ENCODE peak calls at places on chromosomes 4 and X, in ten cellular contexts. J, Q, E, W, I, D, B, U, V and M are unnamed samples.

GRCh38 chrX:39895228-39896110 is 202.3 kb downstream of the BCOR start:
- DNase-seq in E (no peak), D (peak; percentile 36), W (no peak), U (no peak), I (no peak), V (no peak), Q (no peak), J (no peak), B (no peak), M (no peak)

GRCh38 chr4:110458494-110459266 is 17.3 kb upstream of the ENPEP start:
- DNase-seq in D (no peak), Q (no peak), U (no peak), E (no peak), B (no peak), V (no peak), W (no peak), J (no peak), I (no peak), M (no peak)

GRCh38 chr4:89358935-89359364 is 51.4 kb upstream of the GPRIN3 start:
- DNase-seq in J (no peak), E (peak; percentile 23), D (no peak), W (no peak), Q (no peak), I (no peak), B (no peak), U (no peak), V (no peak), M (no peak)

GRCh38 chr4:127698789-127699200 is 31.4 kb upstream of the SLC25A31 start:
- DNase-seq in E (peak; percentile 89), J (no peak), I (no peak), Q (no peak), D (peak; percentile 50), U (no peak), W (no peak), V (peak; percentile 89), B (peak; percentile 83), M (peak; percentile 70)

GRCh38 chr4:94603170-94603747 is 151.5 kb downstream of the PDLIM5 start:
- DNase-seq in E (peak; percentile 91), Q (no peak), J (no peak), D (peak; percentile 74), U (no peak), V (peak; percentile 95), I (no peak), B (peak; percentile 94), W (no peak), M (no peak)

GRCh38 chr4:958314-958665 is 15.1 kb downstream of the DGKQ start:
- DNase-seq in W (no peak), I (no peak), B (no peak), U (no peak), D (no peak), Q (peak; percentile 30), J (no peak), V (no peak), E (no peak), M (no peak)

GRCh38 chr4:127162741-127163140 is 470.0 kb upstream of the INTU start:
- DNase-seq in E (peak; percentile 40), B (peak; percentile 24), D (peak; percentile 74), U (no peak), W (no peak), V (peak; percentile 60), Q (no peak), I (no peak), J (no peak), M (peak; percentile 58)

GRCh38 chr4:90841676-90842075 is 714.5 kb downstream of the CCSER1 start:
- DNase-seq in U (no peak), V (peak; percentile 34), B (peak; percentile 24), Q (no peak), I (no peak), J (no peak), D (no peak), E (peak; percentile 82), W (no peak), M (no peak)

GRCh38 chr4:164357957-164358356 is 396.0 kb upstream of the SMIM31 start:
- DNase-seq in J (no peak), I (no peak), V (no peak), B (no peak), U (no peak), Q (no peak), D (no peak), W (no peak), E (no peak), M (no peak)

GRCh38 chr4:109576462-109576861 is 16.4 kb downstream of the MCUB start:
- DNase-seq in D (peak; percentile 22), B (peak; percentile 54), W (no peak), V (peak; percentile 54), E (peak; percentile 57), J (no peak), I (no peak), U (no peak), Q (no peak), M (peak; percentile 61)

GRCh38 chr4:177569443-177569842 is 127.2 kb upstream of the AGA start:
- DNase-seq in V (peak; percentile 83), E (peak; percentile 45), B (peak; percentile 80), W (no peak), D (peak; percentile 36), Q (no peak), I (no peak), U (no peak), J (no peak), M (no peak)

GRCh38 chr4:183915976-183916375 is 10.9 kb downstream of the STOX2 start:
- DNase-seq in J (no peak), B (no peak), W (no peak), E (no peak), U (no peak), D (no peak), I (no peak), V (no peak), Q (no peak), M (no peak)

GRCh38 chr4:78634011-78634664 is 82.6 kb downstream of the ANXA3 start:
- DNase-seq in W (no peak), J (peak; percentile 38), V (no peak), E (peak; percentile 55), D (no peak), U (no peak), B (peak; percentile 61), Q (no peak), I (peak; percentile 86), M (no peak)

GRCh38 chr4:141713771-141714445 is 77.5 kb downstream of the IL15 start:
- DNase-seq in W (no peak), I (no peak), Q (no peak), B (peak; percentile 18), V (peak; percentile 35), D (peak; percentile 72), J (no peak), E (peak; percentile 42), U (no peak), M (no peak)

GRCh38 chrX:72568406-72569092 is 4.1 kb downstream of the HDAC8 start:
- DNase-seq in U (no peak), E (peak; percentile 62), V (peak; percentile 62), J (no peak), W (no peak), B (peak; percentile 61), I (no peak), D (peak; percentile 44), Q (no peak), M (no peak)

DNA sequence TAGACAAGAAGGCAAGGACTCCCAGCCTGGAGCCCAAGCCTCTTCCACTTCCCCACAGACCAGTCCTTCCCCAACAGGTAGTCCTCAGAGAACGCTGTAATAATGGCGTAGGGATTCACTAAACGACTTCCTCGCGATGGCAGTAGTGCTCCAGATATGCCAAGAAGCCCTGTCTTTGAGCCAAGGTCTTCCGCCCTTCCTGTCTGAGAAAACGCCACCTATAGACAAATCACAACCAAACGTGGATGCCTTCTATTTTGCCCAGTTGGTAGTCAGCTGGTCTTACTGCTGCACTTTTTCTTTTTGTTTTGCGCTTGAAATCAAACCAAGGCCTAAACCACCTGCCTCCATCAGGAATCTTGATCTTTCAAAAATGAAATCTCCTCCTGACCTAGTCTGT is 203.3 kb downstream of the OR13H1 start:
- DNase-seq in D (no peak), W (no peak), J (no peak), U (no peak), Q (peak; percentile 74), E (no peak), B (no peak), V (no peak), I (peak; percentile 82), M (no peak)
- TF ChIP-seq CTCF in D (no peak), W (no peak), J (peak; percentile 32), U (no peak), Q (no peak), E (no peak), B (no peak), V (no peak), I (no peak), M (no peak)

DNA sequence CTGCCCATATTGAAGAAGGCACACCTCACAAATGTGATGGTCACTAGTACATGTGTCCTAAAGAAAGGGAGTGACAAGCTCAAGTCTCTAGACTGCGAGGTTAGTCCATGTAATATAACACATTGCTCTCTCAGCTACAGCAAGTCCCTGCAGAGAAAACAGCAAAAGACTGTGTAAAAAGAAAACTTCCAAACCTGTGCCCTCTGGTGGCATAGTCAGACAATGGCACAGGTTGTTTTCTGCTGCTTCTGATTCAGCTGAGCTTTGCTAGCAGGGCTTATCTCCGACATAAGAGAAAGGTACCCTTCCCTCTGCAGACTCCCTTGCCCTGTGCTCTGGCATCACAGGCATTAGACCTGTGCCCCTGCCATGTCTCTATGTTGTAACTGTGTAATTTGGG is 1.4 kb upstream of the SERPINA7 start:
- DNase-seq in D (peak; percentile 7), W (no peak), I (no peak), J (no peak), B (peak; percentile 8), E (peak; percentile 8), U (no peak), Q (no peak), V (peak; percentile 21), M (peak; percentile 10)
- TF ChIP-seq CTCF in D (no peak), W (no peak), I (no peak), J (no peak), B (no peak), E (peak; percentile 32), U (peak; percentile 22), Q (no peak), V (peak; percentile 29), M (peak; percentile 29)

GRCh38 chr4:176102414-176102813 is 36.8 kb downstream of the WDR17 start:
- DNase-seq in W (no peak), I (no peak), V (no peak), U (no peak), J (no peak), B (no peak), Q (no peak), E (no peak), D (no peak), M (no peak)

GRCh38 chr4:176099314-176099713 is 33.7 kb downstream of the WDR17 start:
- DNase-seq in B (no peak), W (no peak), D (peak; percentile 1), U (no peak), I (no peak), E (no peak), Q (no peak), V (no peak), J (no peak), M (no peak)
- TF ChIP-seq CTCF in B (peak; percentile 11), W (no peak), D (peak; percentile 32), U (no peak), I (no peak), E (peak; percentile 19), Q (no peak), V (no peak), J (no peak), M (no peak)

DNA sequence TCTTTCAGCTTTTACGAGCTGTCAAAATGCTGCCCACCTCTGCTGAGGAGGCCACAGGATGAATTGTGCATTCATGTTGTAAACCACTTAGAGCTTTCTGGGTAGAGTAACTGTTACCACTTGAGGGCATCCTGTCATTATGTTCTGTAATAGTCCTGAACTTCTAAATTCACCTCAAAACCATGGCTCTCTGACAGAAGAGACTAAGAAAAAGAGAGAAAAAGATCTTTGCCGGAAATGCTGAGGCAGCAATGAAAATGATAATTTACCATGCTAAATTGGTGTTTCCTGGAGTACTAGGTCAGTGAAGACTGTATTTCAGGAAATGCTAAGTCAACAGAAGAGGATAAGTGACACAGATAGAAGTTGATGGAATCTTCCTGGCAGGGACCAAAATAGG is 942.3 kb upstream of the SLIT2 start:
- DNase-seq in Q (no peak), V (peak; percentile 79), W (no peak), U (no peak), B (peak; percentile 78), J (no peak), E (peak; percentile 85), D (peak; percentile 76), I (no peak), M (peak; percentile 11)
- TF ChIP-seq CTCF in Q (no peak), V (peak; percentile 50), W (no peak), U (peak; percentile 47), B (peak; percentile 41), J (no peak), E (peak; percentile 58), D (peak; percentile 60), I (no peak), M (peak; percentile 3)